ENCODE peak calls at places on chromosome 11, in nine cellular contexts. R is NCI-H774; C is CD4-positive, alpha-beta T cell; Z is stimulated activated naive CD8-positive, alpha-beta T cell treated with anti-CD3 and anti-CD28 coated beads, Interleukin-15, Interleukin-2, amounts not matched to agents 100 U/mL and 50 U/mL, for 24 hours; L is cardiac fibroblast; E is heart left ventricle; Q is DMS53; V is stimulated activated CD8-positive, alpha-beta memory T cell treated with anti-CD3 and anti-CD28 coated beads, Interleukin-12 subunit alpha, Interleukin-12 subunit beta, amount 100 ng/mL, for 1 hour; A is stimulated activated CD4-positive, alpha-beta T cell treated with anti-CD3 and anti-CD28 coated beads, Interleukin-2, amount 100 ng/mL, for 24 hours. K is an unnamed sample.

GRCh38 chr11:21511835-21512440 is 680.9 kb upstream of the ANO5 start:
- DNase-seq in L (peak), C (no peak), Q (peak), A (no peak), R (peak), Z (peak), V (no peak), E (no peak), K (peak)

GRCh38 chr11:75408852-75409219 is 9.5 kb downstream of the RPS3 start:
- DNase-seq in Q (no peak), E (no peak), V (no peak), Z (no peak), C (no peak), R (no peak), L (no peak), A (no peak), K (no peak)

GRCh38 chr11:34214961-34215805 is 109.8 kb downstream of the NAT10 start:
- DNase-seq in Q (peak), A (peak), Z (peak), L (no peak), C (no peak), V (peak), R (no peak), E (no peak), K (peak)

GRCh38 chr11:121881806-121882205 is 234.2 kb downstream of the BLID start:
- DNase-seq in A (no peak), L (peak), Z (no peak), E (no peak), Q (peak), R (no peak), V (no peak), C (no peak), K (no peak)

GRCh38 chr11:67202045-67202444 is 64.2 kb upstream of the GRK2 start:
- DNase-seq in A (no peak), Z (no peak), V (no peak), E (no peak), R (no peak), C (no peak), Q (no peak), L (no peak), K (no peak)

GRCh38 chr11:132607575-132607974 is 924.7 kb downstream of the OPCML start:
- DNase-seq in Z (no peak), A (no peak), E (no peak), R (no peak), C (no peak), Q (peak), L (no peak), V (no peak), K (no peak)

GRCh38 chr11:10288316-10288715 is 5.7 kb downstream of the SBF2 start:
- DNase-seq in V (no peak), A (no peak), R (no peak), Z (no peak), C (no peak), E (no peak), Q (peak), L (no peak), K (no peak)

GRCh38 chr11:1548221-1549070 is 23.6 kb downstream of the DUSP8 start:
- DNase-seq in A (no peak), V (no peak), L (peak), Z (no peak), Q (peak), R (peak), C (no peak), E (peak), K (no peak)